ENCODE peak calls at places on chromosomes 3 and 15, in ten cellular contexts. X is upper lobe of right lung; T is NB4; V is upper lobe of left lung; B is adrenal gland; Q is CD8-positive, alpha-beta T cell; F is tibial nerve; S is stomach; D is astrocyte of the spinal cord; N is dorsolateral prefrontal cortex. O is an unnamed sample.

GRCh38 chr3:100603449-100603848 is 6.0 kb upstream of the ADGRG7 start:
- DNase-seq in X (no peak), T (peak; percentile 14), V (no peak), B (no peak), Q (no peak), F (no peak), S (no peak), D (peak; percentile 49), N (no peak), O (peak; percentile 58)

GRCh38 chr3:134503266-134503665 is 17.4 kb downstream of the CEP63 start:
- DNase-seq in X (no peak), T (no peak), V (no peak), B (no peak), Q (no peak), F (no peak), S (no peak), D (no peak), N (no peak), O (no peak)

GRCh38 chr3:183244219-183244618 is 8.8 kb upstream of the B3GNT5 start:
- DNase-seq in X (peak; percentile 77), T (peak; percentile 85), V (no peak), B (peak; percentile 40), Q (no peak), F (peak; percentile 40), S (no peak), D (no peak), N (no peak), O (no peak)

GRCh38 chr15:57146394-57147140 is 228.1 kb downstream of the TCF12 start:
- DNase-seq in X (no peak), T (peak; percentile 61), V (no peak), B (no peak), Q (no peak), F (no peak), S (no peak), D (peak; percentile 73), N (no peak), O (peak; percentile 53)

GRCh38 chr15:89876736-89877135 is 17.1 kb downstream of the AP3S2 start:
- DNase-seq in X (no peak), T (no peak), V (no peak), B (no peak), Q (no peak), F (no peak), S (no peak), D (no peak), N (no peak), O (no peak)

GRCh38 chr3:177367783-177368182 is 170.5 kb upstream of the TBL1XR1 start:
- DNase-seq in X (no peak), T (no peak), V (no peak), B (no peak), Q (no peak), F (no peak), S (no peak), D (no peak), N (no peak), O (no peak)

GRCh38 chr3:13972679-13973379 is 93.0 kb upstream of the WNT7A start:
- DNase-seq in X (no peak), T (no peak), V (no peak), B (no peak), Q (no peak), F (no peak), S (no peak), D (no peak), N (no peak), O (peak; percentile 4)

GRCh38 chr15:78007965-78008886 is 69.3 kb downstream of the TBC1D2B start:
- DNase-seq in X (peak; percentile 82), T (no peak), V (peak; percentile 80), B (peak; percentile 94), Q (no peak), F (peak; percentile 70), S (peak; percentile 92), D (peak; percentile 77), N (no peak), O (peak; percentile 88)

GRCh38 chr3:16286161-16286560 is 21.1 kb downstream of the OXNAD1 start:
- DNase-seq in X (no peak), T (no peak), V (no peak), B (no peak), Q (peak; percentile 80), F (no peak), S (no peak), D (no peak), N (no peak), O (peak; percentile 31)

GRCh38 chr3:33879540-33879939 is 81.1 kb downstream of the PDCD6IP start:
- DNase-seq in X (no peak), T (no peak), V (no peak), B (no peak), Q (no peak), F (no peak), S (no peak), D (no peak), N (no peak), O (no peak)

GRCh38 chr15:80998252-80998651 is 2.5 kb upstream of the TLNRD1 start:
- DNase-seq in X (no peak), T (no peak), V (no peak), B (no peak), Q (no peak), F (no peak), S (no peak), D (no peak), N (no peak), O (no peak)

GRCh38 chr3:99023590-99024192 is 122.2 kb upstream of the DCBLD2 start:
- DNase-seq in X (no peak), T (peak; percentile 37), V (no peak), B (no peak), Q (no peak), F (no peak), S (no peak), D (peak; percentile 56), N (no peak), O (peak; percentile 48)

GRCh38 chr15:76114561-76114960 is 54.8 kb downstream of the TMEM266 start:
- DNase-seq in X (no peak), T (no peak), V (no peak), B (no peak), Q (no peak), F (no peak), S (no peak), D (no peak), N (no peak), O (no peak)

GRCh38 chr3:166282931-166283330 is 445.7 kb upstream of the BCHE start:
- DNase-seq in X (no peak), T (no peak), V (no peak), B (no peak), Q (no peak), F (no peak), S (no peak), D (no peak), N (no peak), O (no peak)

GRCh38 chr3:175573226-175573625 is 714.1 kb downstream of the NAALADL2 start:
- DNase-seq in X (no peak), T (no peak), V (no peak), B (no peak), Q (no peak), F (no peak), S (no peak), D (no peak), N (no peak), O (no peak)

GRCh38 chr15:94232107-94232506 is 746 bp downstream of the MCTP2 start:
- DNase-seq in X (no peak), T (peak; percentile 25), V (no peak), B (no peak), Q (no peak), F (no peak), S (no peak), D (no peak), N (no peak), O (peak; percentile 28)

GRCh38 chr15:94229591-94230365 is 1.6 kb upstream of the MCTP2 start:
- DNase-seq in X (no peak), T (peak; percentile 59), V (no peak), B (no peak), Q (peak; percentile 56), F (no peak), S (no peak), D (no peak), N (no peak), O (peak; percentile 83)

GRCh38 chr15:94230436-94230885 is 900 bp upstream of the MCTP2 start:
- DNase-seq in X (no peak), T (peak; percentile 24), V (no peak), B (no peak), Q (no peak), F (no peak), S (no peak), D (no peak), N (no peak), O (peak; percentile 46)

GRCh38 chr15:94231728-94232086 is 346 bp downstream of the MCTP2 start:
- DNase-seq in X (no peak), T (peak; percentile 53), V (no peak), B (peak; percentile 23), Q (no peak), F (no peak), S (peak; percentile 40), D (no peak), N (no peak), O (peak; percentile 45)

GRCh38 chr15:94230886-94231727 is at the start of gene MCTP2:
- DNase-seq in X (peak; percentile 96), T (peak; percentile 97), V (peak; percentile 97), B (peak; percentile 80), Q (peak; percentile 90), F (peak; percentile 30), S (peak; percentile 89), D (peak; percentile 75), N (no peak), O (peak; percentile 97)
- TF ChIP-seq CTCF in X (no peak), T (peak; percentile 24), V (no peak), B (no peak), Q (no peak), F (no peak), S (no peak), D (no peak), N (no peak), O (no peak)

GRCh38 chr15:24772256-24772655 is 96.7 kb downstream of the NPAP1 start:
- DNase-seq in X (no peak), T (peak; percentile 25), V (no peak), B (no peak), Q (no peak), F (no peak), S (no peak), D (no peak), N (no peak), O (no peak)
- H3K4me3 ChIP-seq in X (no peak overlapping the region), T (no peak overlapping the region), V (no peak overlapping the region), B (peak overlapping the region; percentile 53), Q (peak overlapping the region; percentile 56), F (no peak overlapping the region), S (no peak overlapping the region), D (peak overlapping the region; percentile 50), N (peak overlapping the region; percentile 60), O (peak overlapping the region; percentile 59)

DNA sequence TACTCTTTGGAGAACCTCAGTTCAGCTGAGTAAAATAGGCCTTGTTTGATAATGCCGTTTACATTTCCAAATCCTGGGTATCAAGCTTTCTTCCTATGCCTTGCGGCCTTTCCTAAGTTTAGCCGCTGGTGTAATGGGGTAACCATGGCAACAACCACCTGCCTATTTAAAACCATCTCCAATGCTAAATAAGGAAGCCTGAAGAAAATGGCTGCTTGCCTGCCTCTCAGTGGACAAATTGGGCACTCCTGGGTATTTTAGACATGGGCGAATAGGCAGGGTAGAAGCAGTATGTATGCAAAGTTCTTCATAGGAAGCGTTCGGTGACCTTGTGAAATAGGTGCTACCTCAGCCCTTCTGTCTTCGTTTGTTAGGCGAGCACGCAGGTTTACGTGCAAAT is 122.7 kb downstream of the DGKG start:
- DNase-seq in X (no peak), T (peak; percentile 45), V (no peak), B (no peak), Q (no peak), F (no peak), S (peak; percentile 58), D (peak; percentile 24), N (no peak), O (peak; percentile 7)
- TF ChIP-seq CTCF in X (no peak), T (peak; percentile 18), V (no peak), B (no peak), Q (no peak), F (no peak), S (peak; percentile 11), D (no peak), N (no peak), O (no peak)

GRCh38 chr15:48897144-48897814 is 19.3 kb downstream of the EID1 start:
- DNase-seq in X (no peak), T (no peak), V (no peak), B (no peak), Q (no peak), F (no peak), S (no peak), D (peak; percentile 83), N (no peak), O (no peak)
- H3K4me3 ChIP-seq in X (no peak overlapping the region), T (no peak overlapping the region), V (no peak overlapping the region), B (peak overlapping the region; percentile 27), Q (no peak overlapping the region), F (peak overlapping the region; percentile 21), S (peak overlapping the region; percentile 6), D (peak overlapping the region; percentile 22), N (peak overlapping the region; percentile 57), O (no peak overlapping the region)

O was measured in epithelial cell of esophagus.